ENCODE peak calls at places on chromosomes 2 and 18, in ten cellular contexts. B is transverse colon; Y is naive thymus-derived CD8-positive, alpha-beta T cell; D is fibroblast of the conjunctiva; C is activated gamma-delta T cell treated with anti-CD3 and anti-CD28 coated beads, Interleukin-2, amount 50 U/mL, for 16 hours; Z is renal cortical epithelial cell; F is DMS153; I is left lobe of liver; J is right lobe of liver; R is body of pancreas. Q is an unnamed sample.

GRCh38 chr18:55105873-55106272 is 146.6 kb upstream of the CCDC68 start:
- DNase-seq in B (no peak), Y (no peak), D (no peak), C (no peak), Z (peak), F (no peak), I (no peak), J (no peak), R (no peak), Q (no peak)

GRCh38 chr2:108305901-108306300 is 17.2 kb downstream of the SULT1C2 start:
- DNase-seq in B (no peak), Y (no peak), D (no peak), C (no peak), Z (peak), F (no peak), I (no peak), J (no peak), R (no peak), Q (no peak)

GRCh38 chr2:101387151-101387807 is at the start of gene CREG2:
- DNase-seq in B (peak), Y (peak), D (no peak), C (peak), Z (peak), F (peak), I (peak), J (peak), R (peak), Q (peak)

GRCh38 chr2:173607601-173608311 is 253.1 kb downstream of the CDCA7 start:
- DNase-seq in B (no peak), Y (no peak), D (no peak), C (no peak), Z (no peak), F (no peak), I (no peak), J (no peak), R (no peak), Q (no peak)

GRCh38 chr2:140201572-140201971 is 1421.4 kb upstream of the NXPH2 start:
- DNase-seq in B (no peak), Y (no peak), D (no peak), C (no peak), Z (no peak), F (no peak), I (no peak), J (no peak), R (no peak), Q (no peak)

GRCh38 chr2:84904717-84905174 is 710 bp upstream of the TMSB10 start:
- DNase-seq in B (peak), Y (no peak), D (peak), C (no peak), Z (peak), F (no peak), I (no peak), J (peak), R (peak), Q (peak)

GRCh38 chr2:150977296-150977695 is 284.4 kb downstream of the RBM43 start:
- DNase-seq in B (no peak), Y (no peak), D (no peak), C (no peak), Z (no peak), F (no peak), I (no peak), J (no peak), R (no peak), Q (no peak)

GRCh38 chr2:42809131-42809875 is 16.9 kb upstream of the HAAO start:
- DNase-seq in B (peak), Y (no peak), D (no peak), C (no peak), Z (peak), F (peak), I (no peak), J (no peak), R (peak), Q (no peak)

GRCh38 chr18:22311301-22311700 is 106.4 kb downstream of the CTAGE1 start:
- DNase-seq in B (no peak), Y (no peak), D (no peak), C (no peak), Z (no peak), F (no peak), I (no peak), J (no peak), R (no peak), Q (no peak)

GRCh38 chr2:234681206-234681605 is 184.3 kb upstream of the ARL4C start:
- DNase-seq in B (no peak), Y (no peak), D (no peak), C (no peak), Z (peak), F (no peak), I (no peak), J (no peak), R (no peak), Q (peak)

GRCh38 chr2:233663911-233664310 is 7.8 kb upstream of the UGT1A9 start:
- DNase-seq in B (no peak), Y (no peak), D (no peak), C (no peak), Z (no peak), F (no peak), I (no peak), J (no peak), R (no peak), Q (no peak)

Q was measured in osteocyte.